ENCODE peak calls at places on chromosome 14, in six cellular contexts. A is activated B cell treated with CpG ODN at 0.5 μM for 24 hours, G is foreskin fibroblast, U is AG09309, Q is fibroblast of mammary gland, W is neural crest cell. N is an unnamed sample.

GRCh38 chr14:67744057-67744456 is 42.4 kb downstream of the RDH12 start:
- DNase-seq in G (no peak), Q (no peak), A (no peak), W (no peak), U (no peak), N (no peak)

GRCh38 chr14:26323781-26324363 is 274.0 kb downstream of the NOVA1 start:
- DNase-seq in G (no peak), U (no peak), W (no peak), Q (no peak), A (no peak), N (no peak)

GRCh38 chr14:32648434-32648833 is 290.2 kb upstream of the NPAS3 start:
- DNase-seq in A (no peak), Q (peak; percentile 90), W (no peak), U (peak; percentile 76), G (peak; percentile 84), N (peak; percentile 50)

GRCh38 chr14:86652512-86652911 is 1122.6 kb downstream of the FLRT2 start:
- DNase-seq in A (no peak), U (no peak), Q (no peak), W (no peak), G (peak; percentile 17), N (no peak)

GRCh38 chr14:29028973-29029582 is 262.5 kb downstream of the FOXG1 start:
- DNase-seq in A (no peak), G (peak; percentile 51), Q (no peak), U (no peak), W (no peak), N (no peak)

GRCh38 chr14:59303216-59303615 is 114.7 kb downstream of the DAAM1 start:
- DNase-seq in U (no peak), A (no peak), G (no peak), W (no peak), Q (peak; percentile 60), N (no peak)

GRCh38 chr14:90639641-90640040 is 176.6 kb downstream of the TTC7B start:
- DNase-seq in Q (no peak), W (no peak), U (no peak), A (no peak), G (no peak), N (no peak)

GRCh38 chr14:50612795-50613194 is 52.9 kb downstream of the ATL1 start:
- DNase-seq in U (no peak), G (no peak), W (no peak), A (no peak), Q (no peak), N (no peak)

GRCh38 chr14:89576132-89576923 is 159.3 kb upstream of the FOXN3 start:
- DNase-seq in G (no peak), U (no peak), Q (no peak), A (no peak), W (no peak), N (no peak)

GRCh38 chr14:59333668-59334067 is 131.5 kb downstream of the GPR135 start:
- DNase-seq in W (no peak), G (peak; percentile 92), Q (peak; percentile 93), A (no peak), U (peak; percentile 95), N (peak; percentile 88)

GRCh38 chr14:65211341-65211987 is 109.1 kb upstream of the MAX start:
- DNase-seq in W (no peak), A (no peak), Q (peak; percentile 75), G (peak; percentile 88), U (peak; percentile 40), N (peak; percentile 80)

GRCh38 chr14:55123101-55123500 is 6.0 kb upstream of the LGALS3 start:
- DNase-seq in G (peak; percentile 89), W (no peak), A (no peak), Q (peak; percentile 95), U (no peak), N (peak; percentile 61)

DNA sequence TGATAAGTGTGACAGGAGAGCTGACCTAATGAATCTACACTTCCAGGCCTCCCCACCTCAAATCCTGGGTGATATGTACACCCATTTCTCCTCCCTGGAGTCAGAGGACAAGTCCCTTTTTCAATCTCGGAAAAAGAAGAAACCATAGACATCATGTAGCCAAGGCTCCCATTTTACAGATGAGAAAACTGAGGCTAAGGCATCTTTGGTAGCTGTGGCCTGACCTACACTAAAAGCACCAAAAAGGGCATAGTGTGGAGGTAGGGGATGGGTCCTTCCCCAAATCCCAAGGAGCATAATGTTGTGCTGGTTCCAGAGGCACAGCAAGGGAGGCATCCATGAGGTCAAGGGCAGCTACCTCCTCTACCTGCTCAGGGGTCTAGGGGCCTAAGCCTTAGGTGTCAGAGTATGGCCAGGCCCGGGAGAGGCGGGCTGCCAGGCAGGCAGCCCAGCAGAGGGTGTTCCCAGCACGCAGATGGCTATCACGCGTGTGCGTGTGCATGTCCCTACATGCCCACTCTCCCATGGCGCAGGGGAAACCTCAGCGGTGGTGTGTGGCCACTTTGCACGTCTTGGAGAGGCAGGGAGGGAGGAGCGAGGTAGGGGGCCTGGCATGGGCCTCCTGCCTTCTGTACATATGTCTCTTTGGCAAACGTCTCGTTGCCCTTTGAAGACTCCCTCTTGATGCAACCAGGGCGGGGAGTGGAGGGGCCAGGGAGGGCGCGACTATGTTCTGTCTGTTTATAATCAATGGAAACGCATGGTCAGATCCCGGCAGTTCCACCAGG is 2.5 kb downstream of the PGF start:
- DNase-seq in Q (no peak), G (peak; percentile 66), A (no peak), U (no peak), W (no peak), N (no peak)
- TF ChIP-seq CTCF in Q (no peak), G (no peak), A (no peak), U (no peak), W (no peak), N (no peak)

DNA sequence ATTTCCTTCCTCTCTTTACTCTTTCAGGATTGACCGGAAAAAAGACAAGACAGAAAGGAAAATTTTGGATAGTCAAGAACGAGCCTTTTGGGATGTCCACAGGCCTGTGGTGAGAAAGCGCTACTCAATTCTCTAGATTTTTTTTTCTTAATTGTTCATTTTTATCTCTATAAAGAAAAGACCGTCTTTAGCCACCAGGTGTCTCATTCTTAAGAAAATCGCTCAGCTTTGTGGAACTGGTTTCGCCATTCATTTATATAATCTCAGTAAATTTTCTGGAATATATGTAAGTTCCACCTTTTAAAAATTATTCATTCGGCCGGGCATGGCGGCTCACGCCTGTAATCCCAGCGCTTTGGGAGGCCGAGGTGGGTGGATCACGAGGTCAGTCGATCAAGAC is 421.1 kb downstream of the DPF3 start:
- DNase-seq in U (no peak), W (no peak), A (no peak), Q (no peak), G (no peak), N (no peak)
- TF ChIP-seq CTCF in U (no peak), W (peak; percentile 46), A (no peak), Q (no peak), G (no peak), N (peak; percentile 7)

GRCh38 chr14:75060420-75060819 is 3.4 kb downstream of the ACYP1 start:
- DNase-seq in A (no peak), W (no peak), G (no peak), U (no peak), Q (no peak), N (no peak)

GRCh38 chr14:75067212-75067611 is 2.2 kb upstream of the ZC2HC1C start:
- DNase-seq in W (no peak), Q (no peak), A (no peak), U (no peak), G (no peak), N (no peak)

GRCh38 chr14:75063013-75063412 is 811 bp downstream of the ACYP1 start:
- DNase-seq in W (no peak), U (no peak), G (no peak), A (no peak), Q (no peak), N (no peak)

GRCh38 chr14:75064205-75064567 is 362 bp upstream of the ACYP1 start:
- DNase-seq in U (no peak), A (no peak), Q (no peak), G (no peak), W (no peak), N (no peak)

GRCh38 chr14:75063491-75064204 is at the start of gene ACYP1:
- DNase-seq in W (peak; percentile 93), Q (peak; percentile 81), A (peak; percentile 90), U (no peak), G (peak; percentile 95), N (peak; percentile 90)
- TF ChIP-seq CTCF in W (no peak), Q (no peak), A (no peak), U (no peak), G (no peak), N (no peak)

GRCh38 chr14:20608383-20609095 is 17.4 kb upstream of the RNASE12 start:
- DNase-seq in U (no peak), A (no peak), W (no peak), G (no peak), Q (no peak), N (no peak)

GRCh38 chr14:20606902-20607242 is 15.7 kb upstream of the RNASE12 start:
- DNase-seq in G (no peak), A (no peak), W (no peak), Q (no peak), U (no peak), N (no peak)

GRCh38 chr14:20607617-20608016 is 16.4 kb upstream of the RNASE12 start:
- DNase-seq in G (no peak), A (no peak), Q (no peak), W (no peak), U (no peak), N (no peak)

GRCh38 chr14:20604291-20604690 is 13.1 kb upstream of the RNASE12 start:
- DNase-seq in Q (no peak), W (no peak), U (no peak), A (no peak), G (no peak), N (no peak)

GRCh38 chr14:20606190-20606901 is 15.2 kb upstream of the RNASE12 start:
- DNase-seq in U (no peak), W (no peak), Q (peak; percentile 40), G (peak; percentile 38), A (no peak), N (peak; percentile 60)
- TF ChIP-seq CTCF in U (peak; percentile 76), W (peak; percentile 63), Q (peak; percentile 60), G (peak; percentile 39), A (no peak), N (peak; percentile 54)

GRCh38 chr14:39467889-39468524 is 35.8 kb upstream of the FBXO33 start:
- DNase-seq in U (peak; percentile 4), A (no peak), Q (peak; percentile 59), G (peak; percentile 33), W (no peak), N (peak; percentile 60)
- TF ChIP-seq CTCF in U (peak; percentile 51), A (no peak), Q (peak; percentile 56), G (peak; percentile 39), W (peak; percentile 47), N (peak; percentile 45)

GRCh38 chr14:103847954-103848719 is 762 bp upstream of the PPP1R13B start:
- DNase-seq in Q (no peak), G (peak; percentile 44), A (no peak), U (no peak), W (peak; percentile 36), N (no peak)
- TF ChIP-seq CTCF in Q (no peak), G (no peak), A (no peak), U (no peak), W (no peak), N (no peak)

N was measured in MCF 10A.